ENCODE peak calls at places on chromosomes 7 and 10, in six cellular contexts. K, C, M, V, B and F are unnamed samples.

GRCh38 chr7:100965723-100966541 is 3.4 kb upstream of the MUC12 start:
- DNase-seq in K (peak), C (peak), M (peak), V (peak), B (peak), F (peak)

GRCh38 chr7:24200407-24200806 is 83.6 kb upstream of the NPY start:
- DNase-seq in K (no peak), C (no peak), M (no peak), V (no peak), B (no peak), F (no peak)

GRCh38 chr10:44926771-44927751 is 15.9 kb downstream of the TMEM72 start:
- DNase-seq in K (peak), C (peak), M (no peak), V (no peak), B (peak), F (no peak)

GRCh38 chr10:31584789-31585406 is 265.9 kb downstream of the ZEB1 start:
- DNase-seq in K (peak), C (no peak), M (no peak), V (no peak), B (no peak), F (no peak)

GRCh38 chr7:110148054-110148453 is 942.9 kb upstream of the LRRN3 start:
- DNase-seq in K (no peak), C (no peak), M (no peak), V (no peak), B (no peak), F (no peak)

GRCh38 chr7:85156661-85157213 is 30.1 kb downstream of the SEMA3D start:
- DNase-seq in K (no peak), C (no peak), M (no peak), V (no peak), B (no peak), F (no peak)

GRCh38 chr7:151875862-151876111 is 1.1 kb downstream of the PRKAG2 start:
- DNase-seq in K (peak), C (peak), M (no peak), V (no peak), B (peak), F (peak)

GRCh38 chr10:14837756-14838581 is at the start of the genes CDNF, HSPA14 and MSANTD7:
- DNase-seq in K (peak), C (peak), M (peak), V (peak), B (peak), F (peak)

GRCh38 chr10:27369832-27370231 is 129.2 kb upstream of the ACBD5 start:
- DNase-seq in K (no peak), C (peak), M (peak), V (no peak), B (peak), F (no peak)
- TF ChIP-seq CTCF in K (peak), C (peak), M (peak), V (peak), B (peak), F (no peak)

GRCh38 chr7:112411186-112411795 is 39.0 kb upstream of the IFRD1 start:
- DNase-seq in K (peak), C (peak), M (peak), V (no peak), B (peak), F (no peak)
- TF ChIP-seq CTCF in K (peak), C (peak), M (peak), V (peak), B (peak), F (peak)

DNA sequence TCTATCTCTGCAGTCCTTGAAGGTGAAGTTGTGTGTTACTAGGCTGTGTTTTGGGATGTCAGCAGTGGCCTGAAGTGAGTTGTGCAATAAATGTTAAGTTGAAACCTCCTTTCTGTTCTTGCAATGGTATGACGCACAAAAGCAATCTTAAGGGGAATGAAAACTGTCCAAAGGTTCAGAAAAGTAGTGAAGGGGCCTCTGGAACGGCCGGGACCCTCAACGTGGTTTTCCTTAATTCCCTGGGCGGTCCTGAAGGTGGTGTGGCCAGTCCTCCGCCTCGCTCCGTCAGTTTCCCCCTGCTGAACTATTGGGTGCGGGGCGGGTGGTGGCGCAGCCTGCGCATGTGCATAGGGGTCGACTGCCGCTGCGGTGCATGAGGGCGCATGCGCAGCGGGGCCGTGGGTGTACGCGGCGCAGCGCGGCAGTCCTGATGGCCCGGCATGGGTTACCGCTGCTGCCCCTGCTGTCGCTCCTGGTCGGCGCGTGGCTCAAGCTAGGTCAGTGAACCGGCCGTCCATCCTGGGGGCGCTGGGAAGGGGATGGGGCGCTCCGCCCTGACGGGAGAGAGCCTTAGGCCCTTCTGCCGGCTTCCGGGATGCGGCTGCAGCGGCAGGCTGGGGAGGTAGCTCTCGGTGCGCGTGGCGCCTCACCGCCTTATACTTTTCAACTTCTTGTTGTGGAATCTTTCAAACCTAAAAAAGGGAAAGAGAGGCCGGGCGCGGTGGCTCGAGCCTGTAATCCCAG is at the start of gene SUMF2:
- DNase-seq in K (peak), C (peak), M (peak), V (peak), B (peak), F (peak)
- TF ChIP-seq CTCF in K (peak), C (no peak), M (peak), V (no peak), B (no peak), F (peak)

DNA sequence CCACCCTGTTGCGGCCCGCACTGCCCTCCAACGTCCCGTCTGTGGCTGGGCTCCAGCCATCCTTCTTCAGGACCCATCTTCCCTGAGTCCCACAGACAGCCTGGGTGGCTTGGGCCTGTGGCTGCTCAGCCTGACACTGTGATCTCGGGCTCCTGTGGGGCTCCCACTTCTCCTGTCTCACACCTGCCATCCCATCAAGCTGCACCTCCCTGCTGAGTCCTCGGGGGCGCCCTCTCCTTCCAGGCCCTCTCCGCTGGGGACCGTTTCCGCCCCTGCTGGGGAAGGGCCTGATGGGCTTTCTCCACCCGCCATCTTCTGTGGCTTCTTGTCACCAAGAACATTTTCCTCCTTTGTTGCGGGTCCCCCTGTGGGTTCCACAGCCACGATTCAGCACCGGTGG is 173.8 kb upstream of the PPP2R2D start:
- DNase-seq in K (no peak), C (no peak), M (no peak), V (no peak), B (no peak), F (no peak)
- TF ChIP-seq CTCF in K (no peak), C (no peak), M (no peak), V (no peak), B (no peak), F (no peak)

GRCh38 chr10:103086799-103087198 is 106.3 kb downstream of the NT5C2 start:
- DNase-seq in K (no peak), C (no peak), M (no peak), V (no peak), B (no peak), F (no peak)
- TF ChIP-seq CTCF in K (peak), C (no peak), M (no peak), V (no peak), B (peak), F (peak)

DNA sequence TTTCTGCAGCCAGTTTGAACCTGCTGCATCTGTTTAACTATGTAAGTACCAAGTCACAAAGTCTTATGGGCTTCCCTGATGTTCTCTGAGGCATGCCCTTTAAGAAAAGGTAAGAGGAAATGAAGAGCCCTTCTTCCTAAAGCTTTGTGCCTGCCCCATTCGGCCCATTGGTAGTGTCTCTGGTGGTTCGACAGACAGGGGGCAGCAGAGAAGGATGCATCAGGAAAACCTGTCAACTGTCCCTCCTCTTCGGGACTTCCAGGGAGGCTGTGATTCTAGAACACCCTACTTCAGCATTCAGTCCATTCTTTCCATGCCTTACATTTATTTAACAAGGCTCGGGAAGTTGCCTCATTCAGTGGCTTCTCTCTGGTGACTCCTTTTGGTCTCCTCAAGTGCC is 1.9 kb upstream of the SFRP4 start:
- DNase-seq in K (no peak), C (no peak), M (no peak), V (no peak), B (no peak), F (no peak)
- TF ChIP-seq CTCF in K (no peak), C (no peak), M (no peak), V (no peak), B (no peak), F (no peak)

GRCh38 chr10:50360486-50360885 is 109.2 kb upstream of the ASAH2 start:
- DNase-seq in K (peak), C (no peak), M (no peak), V (no peak), B (peak), F (no peak)
- TF ChIP-seq CTCF in K (no peak), C (no peak), M (no peak), V (no peak), B (no peak), F (no peak)

DNA sequence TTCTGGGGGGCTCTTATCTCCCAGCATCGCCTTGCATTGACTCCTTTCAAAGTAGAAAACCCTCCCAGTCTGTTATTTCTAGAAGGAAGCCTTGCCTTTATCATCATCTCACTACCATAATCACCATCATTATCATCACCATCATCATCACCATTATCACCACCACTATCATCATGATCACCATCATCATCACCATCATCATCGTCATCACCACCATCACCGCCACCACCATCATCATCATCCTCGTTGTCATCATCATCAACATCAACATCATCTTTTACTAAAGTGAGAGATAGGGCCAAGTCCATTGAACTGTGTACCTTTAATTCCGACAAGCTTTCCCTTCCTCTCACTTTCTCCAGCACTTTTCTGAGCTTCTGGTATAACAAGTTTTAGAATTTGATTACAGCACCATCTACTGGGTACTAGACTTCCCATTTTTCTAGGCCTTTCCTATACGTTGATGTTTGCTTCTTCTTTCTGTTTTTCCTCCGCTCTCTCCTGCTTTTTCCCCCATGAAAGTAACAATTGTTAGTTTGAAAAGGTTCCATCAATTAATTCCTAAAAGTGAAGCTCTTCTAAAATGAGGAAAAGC is 226.4 kb downstream of the BUB3 start:
- DNase-seq in K (peak), C (peak), M (peak), V (no peak), B (peak), F (peak)
- TF ChIP-seq CTCF in K (no peak), C (peak), M (no peak), V (peak), B (peak), F (peak)

GRCh38 chr7:149028346-149029109 is at the start of gene PDIA4:
- DNase-seq in K (peak), C (peak), M (peak), V (peak), B (peak), F (peak)
- TF ChIP-seq CTCF in K (peak), C (no peak), M (no peak), V (no peak), B (peak), F (no peak)

DNA sequence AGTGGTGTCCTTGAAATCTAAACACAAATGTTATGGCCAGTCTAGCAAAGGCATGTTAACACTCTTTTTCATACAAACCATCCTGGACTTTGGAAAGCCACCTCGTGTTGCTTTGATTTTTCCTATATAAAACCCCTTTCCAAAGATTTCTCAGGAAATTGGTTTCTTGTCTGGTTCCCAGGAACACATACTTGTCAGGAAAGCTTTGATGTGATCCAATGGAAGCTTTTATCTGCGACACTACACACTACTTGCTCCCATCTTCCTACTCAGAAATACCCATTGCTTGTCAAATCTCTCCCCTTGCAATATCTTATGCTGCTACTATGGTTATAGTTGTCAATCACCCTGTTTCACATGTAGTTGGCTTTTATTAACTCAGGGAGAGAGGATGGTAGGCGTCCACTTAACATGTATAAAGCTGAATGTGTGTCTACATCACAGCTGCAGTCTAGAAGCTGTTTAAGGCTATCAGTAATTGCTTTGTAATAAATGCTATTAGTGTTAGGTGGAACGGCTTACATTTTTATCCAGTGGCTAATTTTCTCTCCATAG is 189.6 kb downstream of the GPAM start:
- DNase-seq in K (no peak), C (no peak), M (no peak), V (no peak), B (no peak), F (no peak)
- TF ChIP-seq CTCF in K (no peak), C (no peak), M (no peak), V (no peak), B (no peak), F (no peak)